ENCODE peak calls at places on chromosome 1, in ten cellular contexts. O is breast epithelium, L is body of pancreas, K is ovary, I is HCT116, T is psoas muscle, V is tibial artery, X is Caco-2, H is heart right ventricle, J is sigmoid colon. G is an unnamed sample.

GRCh38 chr1:207847116-207847515 is 63.8 kb downstream of the CD34 start:
- DNase-seq in O (no peak), L (no peak), K (no peak), I (no peak), T (no peak), V (no peak), X (no peak), H (no peak), J (no peak), G (no peak)

GRCh38 chr1:157551694-157552693 is at the start of gene FCRL5:
- DNase-seq in O (no peak), L (no peak), K (no peak), I (no peak), T (no peak), V (no peak), X (no peak), H (no peak), J (no peak), G (no peak)

GRCh38 chr1:150008699-150009098 is 1.8 kb downstream of the OTUD7B start:
- DNase-seq in O (no peak), L (no peak), K (no peak), I (no peak), T (no peak), V (no peak), X (no peak), H (no peak), J (no peak), G (no peak)

GRCh38 chr1:25103180-25103790 is 129.0 kb downstream of the SYF2 start:
- DNase-seq in O (no peak), L (no peak), K (no peak), I (no peak), T (no peak), V (no peak), X (no peak), H (no peak), J (no peak), G (no peak)

GRCh38 chr1:40868051-40868723 is 6.0 kb upstream of the CITED4 start:
- DNase-seq in O (no peak), L (peak; percentile 73), K (no peak), I (no peak), T (no peak), V (no peak), X (peak; percentile 63), H (no peak), J (no peak), G (no peak)

GRCh38 chr1:35284852-35285251 is 16.3 kb downstream of the ZMYM4 start:
- DNase-seq in O (no peak), L (no peak), K (no peak), I (no peak), T (no peak), V (no peak), X (no peak), H (no peak), J (no peak), G (no peak)

GRCh38 chr1:16205333-16205671 is 7.2 kb downstream of the ARHGEF19 start:
- DNase-seq in O (no peak), L (no peak), K (no peak), I (no peak), T (no peak), V (no peak), X (no peak), H (no peak), J (no peak), G (no peak)

GRCh38 chr1:113140588-113141446 is 67.8 kb downstream of the LRIG2 start:
- DNase-seq in O (peak; percentile 28), L (peak; percentile 74), K (peak; percentile 67), I (peak; percentile 43), T (peak; percentile 55), V (peak; percentile 71), X (peak; percentile 51), H (peak; percentile 32), J (peak; percentile 80), G (peak; percentile 45)

GRCh38 chr1:87941292-87941946 is 612.7 kb downstream of the LMO4 start:
- DNase-seq in O (no peak), L (no peak), K (no peak), I (no peak), T (no peak), V (no peak), X (no peak), H (no peak), J (no peak), G (no peak)

GRCh38 chr1:57633881-57634280 is 210.0 kb upstream of the DAB1 start:
- DNase-seq in O (no peak), L (no peak), K (no peak), I (no peak), T (no peak), V (no peak), X (no peak), H (no peak), J (no peak), G (no peak)

GRCh38 chr1:231629132-231629531 is 2.5 kb downstream of the DISC1 start:
- DNase-seq in O (no peak), L (no peak), K (no peak), I (no peak), T (no peak), V (peak; percentile 67), X (no peak), H (peak; percentile 21), J (peak; percentile 70), G (peak; percentile 21)

GRCh38 chr1:207644479-207644851 is 468 bp upstream of the CR1L start:
- DNase-seq in O (no peak), L (no peak), K (no peak), I (no peak), T (no peak), V (no peak), X (no peak), H (no peak), J (no peak), G (no peak)

GRCh38 chr1:165187020-165187628 is 169.4 kb downstream of the LMX1A start:
- DNase-seq in O (no peak), L (no peak), K (no peak), I (no peak), T (no peak), V (no peak), X (no peak), H (no peak), J (no peak), G (no peak)

GRCh38 chr1:31181515-31182343 is 58.0 kb downstream of the NKAIN1 start:
- DNase-seq in O (no peak), L (peak; percentile 54), K (peak; percentile 25), I (peak; percentile 47), T (peak; percentile 77), V (no peak), X (peak; percentile 64), H (peak; percentile 58), J (peak; percentile 68), G (peak; percentile 18)

DNA sequence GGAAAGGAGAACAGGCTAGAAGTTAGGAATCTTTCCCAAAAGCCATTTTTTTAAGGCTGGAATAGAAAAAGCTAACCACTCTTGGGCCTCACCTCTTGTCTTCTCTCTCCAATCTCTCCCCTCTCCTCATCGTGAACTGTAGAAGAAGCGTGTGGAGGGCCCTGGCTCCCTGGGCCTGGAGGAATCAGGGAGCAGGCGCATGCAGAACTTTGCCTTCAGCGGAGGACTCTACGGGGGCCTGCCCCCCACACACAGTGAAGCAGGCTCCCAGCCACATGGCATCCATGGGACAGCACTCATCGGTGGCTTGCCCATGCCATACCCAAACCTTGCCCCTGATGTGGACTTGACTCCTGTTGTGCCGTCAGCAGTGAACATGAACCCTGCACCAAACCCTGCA is 19.4 kb downstream of the PPP1R8 start:
- DNase-seq in O (no peak), L (no peak), K (no peak), I (no peak), T (no peak), V (no peak), X (no peak), H (no peak), J (peak; percentile 46), G (no peak)
- H3K36me3 ChIP-seq in O (no peaks in the 10 kb centered on the region), L (peaks cover 8% of the 10 kb centered on the region), K (peaks cover 3% of the 10 kb centered on the region), I (peaks cover 29% of the 10 kb centered on the region), T (peaks cover 3% of the 10 kb centered on the region), V (peaks cover 53% of the 10 kb centered on the region), X (no peaks in the 10 kb centered on the region), H (no peaks in the 10 kb centered on the region), J (peaks cover 42% of the 10 kb centered on the region), G (peaks cover 51% of the 10 kb centered on the region)

DNA sequence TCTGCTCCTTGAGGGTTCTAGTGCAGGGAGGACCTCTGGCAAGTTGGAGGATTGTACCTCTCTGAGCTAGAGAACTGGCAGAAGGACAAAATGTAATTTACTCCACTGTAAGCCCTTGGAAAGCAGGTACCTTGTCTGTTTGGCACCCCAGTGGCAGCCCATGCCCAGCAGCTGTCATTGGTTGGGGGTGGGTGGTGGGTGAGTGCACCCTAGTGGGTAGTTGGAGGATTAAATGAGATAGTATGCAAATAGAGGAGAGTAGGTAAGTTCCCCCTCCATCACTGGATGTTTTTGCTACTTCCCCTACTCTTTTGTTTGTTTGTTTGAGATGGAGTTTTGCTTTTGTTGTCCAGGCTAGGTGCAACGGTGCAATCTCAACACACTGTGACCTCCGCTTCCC is 69.8 kb downstream of the RYR2 start:
- DNase-seq in O (no peak), L (no peak), K (no peak), I (no peak), T (no peak), V (no peak), X (no peak), H (no peak), J (no peak), G (no peak)
- H3K4me1 ChIP-seq in O (no peaks in the 10 kb centered on the region), L (no peaks in the 10 kb centered on the region), K (no peaks in the 10 kb centered on the region), I (no peaks in the 10 kb centered on the region), T (no peaks in the 10 kb centered on the region), V (peaks cover 5% of the 10 kb centered on the region), X (no peaks in the 10 kb centered on the region), H (peaks cover 21% of the 10 kb centered on the region), J (peaks cover 5% of the 10 kb centered on the region), G (no peaks in the 10 kb centered on the region)

GRCh38 chr1:4754816-4755215 is 100.4 kb downstream of the AJAP1 start:
- DNase-seq in O (no peak), L (no peak), K (no peak), I (no peak), T (no peak), V (no peak), X (no peak), H (no peak), J (no peak), G (no peak)
- H3K9me3 ChIP-seq in O (peaks cover 14% of the 10 kb centered on the region), L (no peaks in the 10 kb centered on the region), K (no peaks in the 10 kb centered on the region), I (no peaks in the 10 kb centered on the region), T (no peaks in the 10 kb centered on the region), V (no peaks in the 10 kb centered on the region), X (no peaks in the 10 kb centered on the region), H (no peaks in the 10 kb centered on the region), J (peaks cover 5% of the 10 kb centered on the region), G (no peaks in the 10 kb centered on the region)

GRCh38 chr1:43556772-43557171 is 26.1 kb downstream of the PTPRF start:
- DNase-seq in O (no peak), L (no peak), K (no peak), I (no peak), T (no peak), V (no peak), X (no peak), H (no peak), J (no peak), G (no peak)

GRCh38 chr1:43560286-43560685 is 29.6 kb downstream of the PTPRF start:
- DNase-seq in O (no peak), L (no peak), K (no peak), I (no peak), T (no peak), V (no peak), X (no peak), H (no peak), J (no peak), G (no peak)

GRCh38 chr1:43558346-43558841 is 27.7 kb downstream of the PTPRF start:
- DNase-seq in O (no peak), L (peak; percentile 30), K (peak; percentile 49), I (no peak), T (no peak), V (no peak), X (no peak), H (no peak), J (peak; percentile 73), G (no peak)

GRCh38 chr1:43559714-43560113 is 29.0 kb downstream of the PTPRF start:
- DNase-seq in O (no peak), L (no peak), K (no peak), I (no peak), T (no peak), V (no peak), X (no peak), H (no peak), J (no peak), G (no peak)

GRCh38 chr1:43557744-43558245 is 27.1 kb downstream of the PTPRF start:
- DNase-seq in O (no peak), L (peak; percentile 50), K (peak; percentile 46), I (no peak), T (no peak), V (no peak), X (peak; percentile 54), H (no peak), J (peak; percentile 78), G (no peak)
- H3K36me3 ChIP-seq in O (no peaks in the 10 kb centered on the region), L (no peaks in the 10 kb centered on the region), K (no peaks in the 10 kb centered on the region), I (peaks cover 50% of the 10 kb centered on the region), T (no peaks in the 10 kb centered on the region), V (no peaks in the 10 kb centered on the region), X (peaks cover 6% of the 10 kb centered on the region), H (no peaks in the 10 kb centered on the region), J (peaks cover 14% of the 10 kb centered on the region), G (no peaks in the 10 kb centered on the region)

G was measured in CD4-positive, alpha-beta memory T cell.